ENCODE peak calls at places on chromosomes 16 and 17, in seven cellular contexts. D, J, F, C, O, X and N are unnamed samples.

GRCh38 chr16:14545346-14545884 is 84.6 kb downstream of the PARN start:
- DNase-seq in D (no peak), J (no peak), F (no peak), C (peak), O (no peak), X (no peak), N (no peak)

GRCh38 chr16:66740010-66740409 is 11.4 kb downstream of the DYNC1LI2 start:
- DNase-seq in D (no peak), J (no peak), F (peak), C (no peak), O (no peak), X (peak), N (no peak)

GRCh38 chr17:51435641-51436091 is 175.3 kb downstream of the UTP18 start:
- DNase-seq in D (peak), J (no peak), F (peak), C (peak), O (peak), X (no peak), N (no peak)

GRCh38 chr17:5257124-5257523 is 22.5 kb upstream of the SCIMP start:
- DNase-seq in D (no peak), J (no peak), F (no peak), C (no peak), O (no peak), X (no peak), N (no peak)

GRCh38 chr16:27489906-27490305 is 59.8 kb downstream of the GTF3C1 start:
- DNase-seq in D (no peak), J (no peak), F (no peak), C (no peak), O (no peak), X (no peak), N (no peak)

GRCh38 chr16:73048292-73049050 is 543 bp upstream of the ZFHX3 start:
- DNase-seq in D (no peak), J (no peak), F (peak), C (peak), O (no peak), X (no peak), N (no peak)

GRCh38 chr17:38418693-38419507 is 9.4 kb upstream of the ARHGAP23 start:
- DNase-seq in D (no peak), J (no peak), F (no peak), C (no peak), O (no peak), X (no peak), N (no peak)

GRCh38 chr17:74852237-74853047 is 7.2 kb downstream of the GRIN2C start:
- DNase-seq in D (peak), J (no peak), F (no peak), C (peak), O (no peak), X (no peak), N (no peak)

GRCh38 chr17:12020595-12021590 is at the start of gene MAP2K4:
- DNase-seq in D (peak), J (peak), F (peak), C (peak), O (peak), X (peak), N (peak)

GRCh38 chr16:68200120-68200783 is 35.7 kb downstream of the ESRP2 start:
- DNase-seq in D (no peak), J (no peak), F (peak), C (no peak), O (no peak), X (peak), N (no peak)